ENCODE peak calls at places on chromosomes 13 and 19, in five cellular contexts. One of them, this sample, is unnamed.

GRCh38 chr13:33262069-33262487 is 23.5 kb downstream of the STARD13 start:
- DNase-seq in IMR-90: peak; percentile 70
- DNase-seq in H9: peak; percentile 66
- DNase-seq in mesenchymal stem cell: no peak
- DNase-seq in H1: no peak
- DNase-seq in this sample: no peak

GRCh38 chr13:79385694-79386093 is 20.4 kb downstream of the RBM26 start:
- DNase-seq in IMR-90: no peak
- DNase-seq in H9: no peak
- DNase-seq in mesenchymal stem cell: peak; percentile 36
- DNase-seq in H1: no peak
- DNase-seq in this sample: no peak

GRCh38 chr19:40233811-40234389 is 7.4 kb upstream of the CCNP start:
- DNase-seq in IMR-90: no peak
- DNase-seq in H9: no peak
- DNase-seq in mesenchymal stem cell: no peak
- DNase-seq in H1: no peak
- DNase-seq in this sample: no peak

GRCh38 chr19:45484273-45484945 is 12.4 kb downstream of the RTN2 start:
- DNase-seq in IMR-90: no peak
- DNase-seq in H9: no peak
- DNase-seq in mesenchymal stem cell: peak; percentile 61
- DNase-seq in H1: no peak
- DNase-seq in this sample: no peak

GRCh38 chr13:30572859-30573275 is 44.9 kb upstream of the USPL1 start:
- DNase-seq in IMR-90: peak; percentile 57
- DNase-seq in H9: no peak
- DNase-seq in mesenchymal stem cell: peak; percentile 76
- DNase-seq in H1: no peak
- DNase-seq in this sample: no peak

GRCh38 chr19:34261335-34262109 is 7.2 kb downstream of the GARRE1 start:
- DNase-seq in IMR-90: no peak
- DNase-seq in H9: no peak
- DNase-seq in mesenchymal stem cell: no peak
- DNase-seq in H1: no peak
- DNase-seq in this sample: no peak

GRCh38 chr13:46126552-46127171 is 21.8 kb upstream of the CPB2 start:
- DNase-seq in IMR-90: peak; percentile 68
- DNase-seq in H9: peak; percentile 79
- DNase-seq in mesenchymal stem cell: peak; percentile 76
- DNase-seq in H1: peak; percentile 56
- DNase-seq in this sample: peak; percentile 61

GRCh38 chr19:43820098-43820860 is 6.8 kb upstream of the ZNF283 start:
- DNase-seq in IMR-90: peak; percentile 42
- DNase-seq in H9: peak; percentile 57
- DNase-seq in mesenchymal stem cell: no peak
- DNase-seq in H1: peak; percentile 44
- DNase-seq in this sample: no peak

GRCh38 chr19:33662391-33662790 is 40.6 kb downstream of the CHST8 start:
- DNase-seq in IMR-90: no peak
- DNase-seq in H9: no peak
- DNase-seq in mesenchymal stem cell: no peak
- DNase-seq in H1: no peak
- DNase-seq in this sample: no peak

GRCh38 chr19:45322744-45323281 is at the start of gene CKM:
- DNase-seq in IMR-90: no peak
- DNase-seq in H9: no peak
- DNase-seq in mesenchymal stem cell: no peak
- DNase-seq in H1: no peak
- DNase-seq in this sample: no peak

GRCh38 chr13:101751488-101751887 is 299.0 kb downstream of the ITGBL1 start:
- DNase-seq in IMR-90: peak; percentile 77
- DNase-seq in H9: no peak
- DNase-seq in mesenchymal stem cell: peak; percentile 85
- DNase-seq in H1: no peak
- DNase-seq in this sample: no peak

GRCh38 chr13:98429081-98429480 is 147.8 kb downstream of the STK24 start:
- DNase-seq in IMR-90: no peak
- DNase-seq in H9: no peak
- DNase-seq in mesenchymal stem cell: no peak
- DNase-seq in H1: no peak
- DNase-seq in this sample: no peak

GRCh38 chr19:39145180-39145953 is 19.8 kb downstream of the PAK4 start:
- DNase-seq in IMR-90: no peak
- DNase-seq in H9: no peak
- DNase-seq in mesenchymal stem cell: no peak
- DNase-seq in H1: no peak
- DNase-seq in this sample: no peak

GRCh38 chr13:104163866-104164630 is 1097.8 kb upstream of the SLC10A2 start:
- DNase-seq in IMR-90: no peak
- DNase-seq in H9: no peak
- DNase-seq in mesenchymal stem cell: no peak
- DNase-seq in H1: no peak
- DNase-seq in this sample: no peak

GRCh38 chr13:25753976-25754375 is 297.8 kb downstream of the SHISA2 start:
- DNase-seq in IMR-90: no peak
- DNase-seq in H9: no peak
- DNase-seq in mesenchymal stem cell: peak; percentile 25
- DNase-seq in H1: no peak
- DNase-seq in this sample: no peak

GRCh38 chr13:51364404-51365008 is 25.0 kb downstream of the SERPINE3 start:
- DNase-seq in IMR-90: peak; percentile 79
- DNase-seq in H9: no peak
- DNase-seq in mesenchymal stem cell: peak; percentile 55
- DNase-seq in H1: no peak
- DNase-seq in this sample: no peak

GRCh38 chr13:23185542-23185941 is 4.8 kb downstream of the SGCG start:
- DNase-seq in IMR-90: no peak
- DNase-seq in H9: no peak
- DNase-seq in mesenchymal stem cell: no peak
- DNase-seq in H1: no peak
- DNase-seq in this sample: no peak

GRCh38 chr13:57552441-57552840 is 79.1 kb upstream of the PCDH17 start:
- DNase-seq in IMR-90: no peak
- DNase-seq in H9: no peak
- DNase-seq in mesenchymal stem cell: no peak
- DNase-seq in H1: no peak
- DNase-seq in this sample: no peak

GRCh38 chr19:52248256-52248655 is 21.1 kb upstream of the ZNF766 start:
- DNase-seq in IMR-90: peak; percentile 33
- DNase-seq in H9: peak; percentile 62
- DNase-seq in mesenchymal stem cell: peak; percentile 36
- DNase-seq in H1: no peak
- DNase-seq in this sample: no peak

GRCh38 chr13:60398949-60399589 is 2.0 kb downstream of the TDRD3 start:
- DNase-seq in IMR-90: peak; percentile 43
- DNase-seq in H9: no peak
- DNase-seq in mesenchymal stem cell: peak; percentile 34
- DNase-seq in H1: no peak
- DNase-seq in this sample: no peak

GRCh38 chr19:10797078-10797477 is 38.9 kb downstream of the TMED1 start:
- DNase-seq in IMR-90: no peak
- DNase-seq in H9: no peak
- DNase-seq in mesenchymal stem cell: no peak
- DNase-seq in H1: no peak
- DNase-seq in this sample: no peak

GRCh38 chr13:79742923-79743322 is 262.0 kb downstream of the NDFIP2 start:
- DNase-seq in IMR-90: no peak
- DNase-seq in H9: no peak
- DNase-seq in mesenchymal stem cell: no peak
- DNase-seq in H1: no peak
- DNase-seq in this sample: no peak

GRCh38 chr13:98279473-98280175 is 102.6 kb upstream of the RNF113B start:
- DNase-seq in IMR-90: no peak
- DNase-seq in H9: peak; percentile 65
- DNase-seq in mesenchymal stem cell: no peak
- DNase-seq in H1: no peak
- DNase-seq in this sample: no peak

DNA sequence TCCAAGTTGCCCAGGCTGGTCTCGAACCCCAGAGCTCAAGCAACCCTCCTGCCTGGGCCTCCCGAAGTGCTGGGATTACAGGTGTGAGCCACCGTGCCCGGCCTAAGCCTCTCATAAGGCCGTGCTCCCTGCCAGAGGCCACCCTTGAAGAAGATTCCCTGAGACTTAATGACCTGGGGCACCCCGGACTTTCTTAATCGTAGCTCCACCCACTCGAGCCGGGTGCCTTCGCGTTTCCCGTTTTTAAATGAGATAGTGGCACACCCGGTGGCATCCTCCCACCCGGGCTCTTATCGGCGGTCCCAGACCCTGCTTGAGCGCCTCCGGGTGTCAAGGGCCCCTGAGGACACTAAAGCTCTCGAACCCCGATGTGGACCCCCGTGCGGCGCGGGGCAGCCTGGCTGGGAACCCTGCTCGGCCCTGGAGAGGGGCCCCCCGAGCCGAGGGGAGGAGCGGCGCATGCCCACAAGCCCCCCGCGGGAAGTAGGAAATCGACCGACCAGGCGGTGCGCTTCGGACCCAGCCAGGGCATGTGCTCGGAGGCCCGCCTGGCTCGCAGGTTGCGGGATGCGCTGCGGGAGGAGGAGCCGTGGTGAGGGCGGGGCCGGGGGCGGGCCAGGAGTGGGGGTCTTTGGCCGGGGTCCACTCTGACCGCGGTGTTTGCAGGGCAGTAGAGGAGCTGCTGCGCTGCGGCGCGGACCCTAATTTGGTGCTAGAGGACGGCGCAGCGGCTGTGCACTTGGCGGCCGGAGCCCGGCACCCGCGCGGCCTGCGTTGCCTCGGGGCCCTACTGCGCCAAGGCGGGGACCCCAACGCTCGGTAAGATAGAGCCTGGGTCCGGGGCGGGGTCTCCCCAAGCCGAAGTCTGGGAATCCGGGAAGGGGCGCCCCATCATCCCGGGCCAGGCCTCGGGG is at the start of gene ANKLE1:
- DNase-seq in IMR-90: no peak
- DNase-seq in H9: peak; percentile 77
- DNase-seq in mesenchymal stem cell: no peak
- DNase-seq in H1: no peak
- DNase-seq in this sample: no peak
- H3K23ac ChIP-seq in IMR-90: no peak within 1 kb of the TSS
- H3K23ac ChIP-seq in H9: no peak within 1 kb of the TSS
- H3K23ac ChIP-seq in mesenchymal stem cell: no peak within 1 kb of the TSS
- H3K23ac ChIP-seq in H1: no peak within 1 kb of the TSS
- H3K23ac ChIP-seq in this sample: peak within 1 kb of the TSS; percentile 60

GRCh38 chr19:31071157-31071855 is 277.9 kb downstream of the TSHZ3 start:
- DNase-seq in IMR-90: no peak
- DNase-seq in H9: no peak
- DNase-seq in mesenchymal stem cell: no peak
- DNase-seq in H1: no peak
- DNase-seq in this sample: no peak
- H3K4me1 ChIP-seq in IMR-90: peaks cover 3% of the 10 kb centered on the region
- H3K4me1 ChIP-seq in H9: peaks cover 7% of the 10 kb centered on the region
- H3K4me1 ChIP-seq in mesenchymal stem cell: peaks cover 22% of the 10 kb centered on the region
- H3K4me1 ChIP-seq in H1: peaks cover 3% of the 10 kb centered on the region
- H3K4me1 ChIP-seq in this sample: peaks cover 4% of the 10 kb centered on the region

GRCh38 chr19:55549500-55550320 is 4.4 kb upstream of the SBK3 start:
- DNase-seq in IMR-90: peak; percentile 93
- DNase-seq in H9: peak; percentile 67
- DNase-seq in mesenchymal stem cell: peak; percentile 58
- DNase-seq in H1: no peak
- DNase-seq in this sample: peak; percentile 67
- H3K18ac ChIP-seq in IMR-90: peak overlapping the region; percentile 97
- H3K18ac ChIP-seq in H9: peak overlapping the region; percentile 92
- H3K18ac ChIP-seq in mesenchymal stem cell: peak overlapping the region; percentile 51
- H3K18ac ChIP-seq in H1: peak overlapping the region; percentile 91
- H3K18ac ChIP-seq in this sample: peak overlapping the region; percentile 97

GRCh38 chr19:29271911-29272310 is 59.0 kb upstream of the UQCRFS1 start:
- DNase-seq in IMR-90: no peak
- DNase-seq in H9: no peak
- DNase-seq in mesenchymal stem cell: no peak
- DNase-seq in H1: no peak
- DNase-seq in this sample: no peak
- H3K23ac ChIP-seq in IMR-90: no peak overlapping the region
- H3K23ac ChIP-seq in H9: no peak overlapping the region
- H3K23ac ChIP-seq in mesenchymal stem cell: no peak overlapping the region
- H3K23ac ChIP-seq in H1: no peak overlapping the region
- H3K23ac ChIP-seq in this sample: no peak overlapping the region

GRCh38 chr19:29667941-29668340 is 2.7 kb downstream of the PLEKHF1 start:
- DNase-seq in IMR-90: no peak
- DNase-seq in H9: no peak
- DNase-seq in mesenchymal stem cell: no peak
- DNase-seq in H1: no peak
- DNase-seq in this sample: no peak

GRCh38 chr19:29666634-29667389 is 1.6 kb downstream of the PLEKHF1 start:
- DNase-seq in IMR-90: peak; percentile 64
- DNase-seq in H9: peak; percentile 73
- DNase-seq in mesenchymal stem cell: peak; percentile 83
- DNase-seq in H1: no peak
- DNase-seq in this sample: peak; percentile 29

GRCh38 chr19:29667390-29667783 is 2.1 kb downstream of the PLEKHF1 start:
- DNase-seq in IMR-90: no peak
- DNase-seq in H9: no peak
- DNase-seq in mesenchymal stem cell: no peak
- DNase-seq in H1: no peak
- DNase-seq in this sample: no peak

GRCh38 chr19:29670255-29670654 is 5.0 kb downstream of the PLEKHF1 start:
- DNase-seq in IMR-90: no peak
- DNase-seq in H9: no peak
- DNase-seq in mesenchymal stem cell: no peak
- DNase-seq in H1: no peak
- DNase-seq in this sample: no peak

DNA sequence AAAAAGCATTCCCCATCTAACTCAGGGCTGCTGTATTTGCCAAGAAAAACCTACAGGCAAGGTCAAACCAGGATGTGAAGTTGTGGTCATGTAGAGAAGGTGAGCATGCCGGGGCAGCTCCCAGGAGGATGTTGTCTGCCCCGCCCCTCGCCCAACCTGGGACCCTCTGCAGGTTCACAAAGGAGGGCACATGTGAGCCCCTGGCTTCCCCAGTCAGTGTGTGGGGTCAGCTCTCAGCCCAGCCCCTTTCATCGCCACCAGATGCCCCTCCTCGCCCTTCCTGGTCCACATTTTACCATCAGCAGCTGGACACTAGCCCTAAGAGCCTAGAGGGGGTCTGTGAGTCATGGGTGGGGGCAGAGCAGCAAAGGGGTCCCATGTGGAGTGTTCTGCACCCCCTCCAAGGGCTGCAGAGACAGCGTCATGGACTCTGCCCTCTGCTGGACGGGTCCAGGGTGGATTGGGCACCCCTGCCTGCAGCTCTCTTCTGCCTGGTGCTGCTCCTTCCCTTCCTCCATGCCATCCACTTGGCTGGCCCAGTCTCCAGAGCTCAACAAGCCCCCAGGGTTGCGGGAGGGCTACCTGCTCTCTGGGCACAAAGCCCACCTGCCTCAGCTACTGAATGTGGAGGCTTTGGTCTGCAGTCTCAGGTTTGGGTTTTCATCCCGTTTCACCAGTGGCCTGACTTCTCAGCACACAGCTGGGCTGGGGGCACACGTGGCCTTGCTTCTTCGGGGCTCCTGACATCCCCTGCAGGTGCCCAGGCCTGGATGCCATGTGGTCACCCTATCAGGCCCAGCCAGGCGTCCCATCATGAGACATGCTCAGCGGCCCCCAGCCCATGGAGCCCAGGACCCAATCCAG is 3.7 kb downstream of the PLEKHF1 start:
- DNase-seq in IMR-90: no peak
- DNase-seq in H9: no peak
- DNase-seq in mesenchymal stem cell: no peak
- DNase-seq in H1: no peak
- DNase-seq in this sample: no peak
- H3K4me1 ChIP-seq in IMR-90: peaks cover 19% of the 10 kb centered on the region
- H3K4me1 ChIP-seq in H9: peaks cover 8% of the 10 kb centered on the region
- H3K4me1 ChIP-seq in mesenchymal stem cell: peaks cover 57% of the 10 kb centered on the region
- H3K4me1 ChIP-seq in H1: peaks cover 16% of the 10 kb centered on the region
- H3K4me1 ChIP-seq in this sample: peaks cover 13% of the 10 kb centered on the region

GRCh38 chr19:56140583-56141415 is at the start of gene ZNF444:
- DNase-seq in IMR-90: peak; percentile 99
- DNase-seq in H9: peak; percentile 99
- DNase-seq in mesenchymal stem cell: peak; percentile 100
- DNase-seq in H1: peak; percentile 99
- DNase-seq in this sample: peak; percentile 99
- H3K18ac ChIP-seq in IMR-90: peak within 1 kb of the TSS; percentile 17
- H3K18ac ChIP-seq in H9: peak within 1 kb of the TSS; percentile 79
- H3K18ac ChIP-seq in mesenchymal stem cell: peak within 1 kb of the TSS; percentile 89
- H3K18ac ChIP-seq in H1: peak within 1 kb of the TSS; percentile 100
- H3K18ac ChIP-seq in this sample: peak within 1 kb of the TSS; percentile 80

This sample was measured in neuronal stem cell.